ENCODE peak calls at places on chromosomes 11 and 22, in five cellular contexts. One of them, this sample, is unnamed.

GRCh38 chr11:31643831-31644230 is 134.3 kb downstream of the ELP4 start:
- DNase-seq in H4: peak
- DNase-seq in NCI-H2029 treated with DMSO at 0.1 percent for 48 hours: no peak
- DNase-seq in colonic mucosa: no peak
- DNase-seq in HTR-8/SVneo: no peak
- DNase-seq in this sample: peak

GRCh38 chr11:76768091-76769047 is 14.8 kb upstream of the TSKU start:
- DNase-seq in H4: peak
- DNase-seq in NCI-H2029 treated with DMSO at 0.1 percent for 48 hours: peak
- DNase-seq in colonic mucosa: peak
- DNase-seq in HTR-8/SVneo: no peak
- DNase-seq in this sample: peak

GRCh38 chr11:48900131-48900800 is 83.4 kb downstream of the TRIM51G start:
- DNase-seq in H4: no peak
- DNase-seq in NCI-H2029 treated with DMSO at 0.1 percent for 48 hours: no peak
- DNase-seq in colonic mucosa: no peak
- DNase-seq in HTR-8/SVneo: no peak
- DNase-seq in this sample: no peak

GRCh38 chr11:65862941-65863888 is 3.0 kb downstream of the MUS81 start:
- DNase-seq in H4: no peak
- DNase-seq in NCI-H2029 treated with DMSO at 0.1 percent for 48 hours: no peak
- DNase-seq in colonic mucosa: no peak
- DNase-seq in HTR-8/SVneo: no peak
- DNase-seq in this sample: no peak

GRCh38 chr11:123430736-123431356 is 777 bp downstream of the GRAMD1B start:
- DNase-seq in H4: no peak
- DNase-seq in NCI-H2029 treated with DMSO at 0.1 percent for 48 hours: peak
- DNase-seq in colonic mucosa: peak
- DNase-seq in HTR-8/SVneo: no peak
- DNase-seq in this sample: no peak

GRCh38 chr11:134613646-134614045 is 201.6 kb upstream of the B3GAT1 start:
- DNase-seq in H4: no peak
- DNase-seq in NCI-H2029 treated with DMSO at 0.1 percent for 48 hours: no peak
- DNase-seq in colonic mucosa: no peak
- DNase-seq in HTR-8/SVneo: no peak
- DNase-seq in this sample: no peak

GRCh38 chr11:21545701-21546100 is 647.2 kb upstream of the ANO5 start:
- DNase-seq in H4: no peak
- DNase-seq in NCI-H2029 treated with DMSO at 0.1 percent for 48 hours: no peak
- DNase-seq in colonic mucosa: no peak
- DNase-seq in HTR-8/SVneo: no peak
- DNase-seq in this sample: no peak

GRCh38 chr22:30047364-30047738 is 32.9 kb upstream of the HORMAD2 start:
- DNase-seq in H4: peak
- DNase-seq in NCI-H2029 treated with DMSO at 0.1 percent for 48 hours: peak
- DNase-seq in colonic mucosa: no peak
- DNase-seq in HTR-8/SVneo: no peak
- DNase-seq in this sample: no peak

GRCh38 chr22:36865346-36865745 is 4.5 kb downstream of the NCF4 start:
- DNase-seq in H4: no peak
- DNase-seq in NCI-H2029 treated with DMSO at 0.1 percent for 48 hours: no peak
- DNase-seq in colonic mucosa: no peak
- DNase-seq in HTR-8/SVneo: no peak
- DNase-seq in this sample: peak

GRCh38 chr22:42688241-42688913 is 32.3 kb downstream of the A4GALT start:
- DNase-seq in H4: peak
- DNase-seq in NCI-H2029 treated with DMSO at 0.1 percent for 48 hours: peak
- DNase-seq in colonic mucosa: peak
- DNase-seq in HTR-8/SVneo: peak
- DNase-seq in this sample: peak

GRCh38 chr11:82733444-82734119 is at the start of gene FAM181B:
- DNase-seq in H4: no peak
- DNase-seq in NCI-H2029 treated with DMSO at 0.1 percent for 48 hours: no peak
- DNase-seq in colonic mucosa: peak
- DNase-seq in HTR-8/SVneo: no peak
- DNase-seq in this sample: no peak

GRCh38 chr11:12092714-12093113 is 17.7 kb upstream of the MICAL2 start:
- DNase-seq in H4: no peak
- DNase-seq in NCI-H2029 treated with DMSO at 0.1 percent for 48 hours: no peak
- DNase-seq in colonic mucosa: no peak
- DNase-seq in HTR-8/SVneo: no peak
- DNase-seq in this sample: no peak

GRCh38 chr22:38070250-38070921 is 13.2 kb downstream of the PICK1 start:
- DNase-seq in H4: no peak
- DNase-seq in NCI-H2029 treated with DMSO at 0.1 percent for 48 hours: no peak
- DNase-seq in colonic mucosa: no peak
- DNase-seq in HTR-8/SVneo: no peak
- DNase-seq in this sample: no peak

GRCh38 chr11:73931039-73931645 is 19.7 kb upstream of the DNAJB13 start:
- DNase-seq in H4: peak
- DNase-seq in NCI-H2029 treated with DMSO at 0.1 percent for 48 hours: peak
- DNase-seq in colonic mucosa: peak
- DNase-seq in HTR-8/SVneo: peak
- DNase-seq in this sample: peak

GRCh38 chr11:78038697-78039313 is 15.7 kb upstream of the KCTD14 start:
- DNase-seq in H4: no peak
- DNase-seq in NCI-H2029 treated with DMSO at 0.1 percent for 48 hours: no peak
- DNase-seq in colonic mucosa: peak
- DNase-seq in HTR-8/SVneo: no peak
- DNase-seq in this sample: no peak

GRCh38 chr22:40345271-40345670 is 1.0 kb upstream of the ADSL start:
- DNase-seq in H4: peak
- DNase-seq in NCI-H2029 treated with DMSO at 0.1 percent for 48 hours: no peak
- DNase-seq in colonic mucosa: no peak
- DNase-seq in HTR-8/SVneo: no peak
- DNase-seq in this sample: peak

GRCh38 chr11:62602141-62603071 is 741 bp upstream of the MTA2 start:
- DNase-seq in H4: no peak
- DNase-seq in NCI-H2029 treated with DMSO at 0.1 percent for 48 hours: peak
- DNase-seq in colonic mucosa: peak
- DNase-seq in HTR-8/SVneo: no peak
- DNase-seq in this sample: peak

GRCh38 chr11:100883860-100884259 is 196.8 kb downstream of the ARHGAP42 start:
- DNase-seq in H4: no peak
- DNase-seq in NCI-H2029 treated with DMSO at 0.1 percent for 48 hours: no peak
- DNase-seq in colonic mucosa: no peak
- DNase-seq in HTR-8/SVneo: no peak
- DNase-seq in this sample: no peak

GRCh38 chr22:37371491-37371890 is 55.8 kb downstream of the ELFN2 start:
- DNase-seq in H4: no peak
- DNase-seq in NCI-H2029 treated with DMSO at 0.1 percent for 48 hours: no peak
- DNase-seq in colonic mucosa: no peak
- DNase-seq in HTR-8/SVneo: no peak
- DNase-seq in this sample: no peak

GRCh38 chr11:73139476-73140198 is 2.5 kb downstream of the FCHSD2 start:
- DNase-seq in H4: no peak
- DNase-seq in NCI-H2029 treated with DMSO at 0.1 percent for 48 hours: no peak
- DNase-seq in colonic mucosa: no peak
- DNase-seq in HTR-8/SVneo: no peak
- DNase-seq in this sample: peak

GRCh38 chr11:20099527-20099926 is 60.7 kb downstream of the DBX1 start:
- DNase-seq in H4: no peak
- DNase-seq in NCI-H2029 treated with DMSO at 0.1 percent for 48 hours: no peak
- DNase-seq in colonic mucosa: no peak
- DNase-seq in HTR-8/SVneo: no peak
- DNase-seq in this sample: peak

GRCh38 chr22:27439131-27439530 is 362.4 kb downstream of the MN1 start:
- DNase-seq in H4: no peak
- DNase-seq in NCI-H2029 treated with DMSO at 0.1 percent for 48 hours: no peak
- DNase-seq in colonic mucosa: no peak
- DNase-seq in HTR-8/SVneo: no peak
- DNase-seq in this sample: no peak

GRCh38 chr22:32574957-32575893 is 100.6 kb downstream of the FBXO7 start:
- DNase-seq in H4: peak
- DNase-seq in NCI-H2029 treated with DMSO at 0.1 percent for 48 hours: peak
- DNase-seq in colonic mucosa: no peak
- DNase-seq in HTR-8/SVneo: no peak
- DNase-seq in this sample: no peak

GRCh38 chr11:21475276-21475675 is 717.6 kb upstream of the ANO5 start:
- DNase-seq in H4: no peak
- DNase-seq in NCI-H2029 treated with DMSO at 0.1 percent for 48 hours: no peak
- DNase-seq in colonic mucosa: no peak
- DNase-seq in HTR-8/SVneo: no peak
- DNase-seq in this sample: no peak

GRCh38 chr11:22539851-22540376 is 85.7 kb downstream of the FANCF start:
- DNase-seq in H4: peak
- DNase-seq in NCI-H2029 treated with DMSO at 0.1 percent for 48 hours: no peak
- DNase-seq in colonic mucosa: no peak
- DNase-seq in HTR-8/SVneo: peak
- DNase-seq in this sample: peak

GRCh38 chr11:74443071-74443864 is 24.1 kb downstream of the KCNE3 start:
- DNase-seq in H4: peak
- DNase-seq in NCI-H2029 treated with DMSO at 0.1 percent for 48 hours: peak
- DNase-seq in colonic mucosa: peak
- DNase-seq in HTR-8/SVneo: no peak
- DNase-seq in this sample: peak

GRCh38 chr11:130831506-130832385 is 84.5 kb downstream of the SNX19 start:
- DNase-seq in H4: no peak
- DNase-seq in NCI-H2029 treated with DMSO at 0.1 percent for 48 hours: no peak
- DNase-seq in colonic mucosa: no peak
- DNase-seq in HTR-8/SVneo: no peak
- DNase-seq in this sample: no peak

GRCh38 chr11:27596388-27596787 is 89.8 kb upstream of the LIN7C start:
- DNase-seq in H4: no peak
- DNase-seq in NCI-H2029 treated with DMSO at 0.1 percent for 48 hours: no peak
- DNase-seq in colonic mucosa: no peak
- DNase-seq in HTR-8/SVneo: no peak
- DNase-seq in this sample: no peak

GRCh38 chr22:30435674-30436126 is 10.1 kb downstream of the MTFP1 start:
- DNase-seq in H4: no peak
- DNase-seq in NCI-H2029 treated with DMSO at 0.1 percent for 48 hours: no peak
- DNase-seq in colonic mucosa: peak
- DNase-seq in HTR-8/SVneo: no peak
- DNase-seq in this sample: peak

GRCh38 chr22:38911434-38911833 is 39.4 kb upstream of the CBX6 start:
- DNase-seq in H4: no peak
- DNase-seq in NCI-H2029 treated with DMSO at 0.1 percent for 48 hours: no peak
- DNase-seq in colonic mucosa: no peak
- DNase-seq in HTR-8/SVneo: no peak
- DNase-seq in this sample: no peak

GRCh38 chr11:100328626-100329340 is 358.3 kb upstream of the ARHGAP42 start:
- DNase-seq in H4: peak
- DNase-seq in NCI-H2029 treated with DMSO at 0.1 percent for 48 hours: no peak
- DNase-seq in colonic mucosa: no peak
- DNase-seq in HTR-8/SVneo: peak
- DNase-seq in this sample: no peak

This sample was measured in dermis microvascular lymphatic vessel endothelial cell.